ENCODE peak calls at places on chromosomes 11 and 22, in eight cellular contexts. E is HepG2, J is HCT116, M is upper lobe of left lung, Z is GM12878, O is GM23338, S is K562, X is Panc1. Y is an unnamed sample.

GRCh38 chr11:35418282-35418846 is 994 bp downstream of the SLC1A2 start:
- ATAC-seq in X (peak; percentile 71), M (no peak), S (no peak), Z (no peak), E (no peak), O (peak; percentile 67), J (no peak), Y (no peak)

GRCh38 chr11:78168539-78169477 is 19.6 kb downstream of the KCTD21 start:
- ATAC-seq in Z (no peak), J (no peak), E (peak; percentile 49), O (no peak), S (peak; percentile 54), X (no peak), M (peak; percentile 95), Y (peak; percentile 93)

GRCh38 chr11:77038825-77039326 is 4.7 kb downstream of the B3GNT6 start:
- ATAC-seq in X (peak; percentile 74), Z (peak; percentile 75), J (peak; percentile 13), M (peak; percentile 24), S (no peak), O (no peak), E (no peak), Y (no peak)

GRCh38 chr11:96267490-96268010 is 75.4 kb downstream of the MAML2 start:
- ATAC-seq in O (no peak), M (no peak), E (no peak), S (peak; percentile 51), Z (peak; percentile 97), X (peak; percentile 39), J (no peak), Y (no peak)

GRCh38 chr22:22449819-22450218 is 58.7 kb downstream of the ZNF280B start:
- ATAC-seq in X (no peak), S (peak; percentile 28), E (no peak), Z (peak; percentile 56), O (no peak), M (no peak), J (no peak), Y (no peak)

GRCh38 chr11:64898076-64898445 is 18.9 kb downstream of the ATG2A start:
- ATAC-seq in X (no peak), J (no peak), O (no peak), S (no peak), M (no peak), E (no peak), Z (no peak), Y (no peak)

GRCh38 chr11:57288771-57289579 is 35.8 kb downstream of the TNKS1BP1 start:
- ATAC-seq in Z (no peak), E (peak; percentile 63), M (no peak), O (peak; percentile 74), X (no peak), S (peak; percentile 34), J (no peak), Y (no peak)

GRCh38 chr22:19799322-19800190 is 39.0 kb downstream of the TBX1 start:
- ATAC-seq in O (no peak), Z (no peak), M (peak; percentile 81), J (no peak), E (no peak), S (peak; percentile 29), X (peak; percentile 4), Y (peak; percentile 74)

GRCh38 chr11:22634897-22635629 is 9.4 kb upstream of the FANCF start:
- ATAC-seq in Z (peak; percentile 24), O (peak; percentile 79), X (no peak), M (no peak), E (peak; percentile 97), S (peak; percentile 40), J (no peak), Y (no peak)

GRCh38 chr11:63845305-63845704 is 6.4 kb downstream of the MARK2 start:
- ATAC-seq in O (peak; percentile 5), M (peak; percentile 44), Z (no peak), J (no peak), E (peak; percentile 24), X (no peak), S (peak; percentile 35), Y (no peak)

GRCh38 chr11:95455228-95455627 is 224.2 kb upstream of the SESN3 start:
- ATAC-seq in S (no peak), M (no peak), X (no peak), J (no peak), Z (peak; percentile 44), O (no peak), E (no peak), Y (no peak)

GRCh38 chr11:101915811-101916291 is 471 bp downstream of the ANGPTL5 start:
- ATAC-seq in M (peak; percentile 74), E (peak; percentile 24), O (no peak), J (no peak), X (peak; percentile 23), S (no peak), Z (peak; percentile 74), Y (no peak)

GRCh38 chr11:29934115-29934638 is 82.7 kb downstream of the KCNA4 start:
- ATAC-seq in O (no peak), S (no peak), J (no peak), Z (no peak), X (no peak), E (no peak), M (peak; percentile 10), Y (no peak)

GRCh38 chr22:26292667-26292995 is 123.4 kb downstream of the SEZ6L start:
- ATAC-seq in Z (no peak), E (no peak), X (no peak), M (no peak), O (no peak), S (no peak), J (no peak), Y (no peak)

GRCh38 chr22:44924724-44925123 is 85.1 kb downstream of the PHF21B start:
- ATAC-seq in X (no peak), J (no peak), S (no peak), O (no peak), E (no peak), Z (no peak), M (no peak), Y (no peak)

GRCh38 chr11:11037162-11037732 is 179.4 kb upstream of the ZBED5 start:
- ATAC-seq in X (peak; percentile 21), E (no peak), M (no peak), O (peak; percentile 63), J (peak; percentile 17), Z (no peak), S (no peak), Y (no peak)

GRCh38 chr22:23289851-23290724 is 109.8 kb downstream of the BCR start:
- ATAC-seq in M (peak; percentile 66), S (peak; percentile 88), Z (peak; percentile 75), J (peak; percentile 89), O (peak; percentile 88), E (peak; percentile 87), X (peak; percentile 79), Y (peak; percentile 79)

GRCh38 chr11:110349109-110349996 is 52.9 kb upstream of the RDX start:
- ATAC-seq in J (no peak), S (no peak), Z (peak; percentile 86), E (no peak), O (peak; percentile 37), M (no peak), X (peak; percentile 48), Y (no peak)

GRCh38 chr11:120686516-120686915 is 175.0 kb downstream of the GRIK4 start:
- ATAC-seq in E (no peak), Z (no peak), O (no peak), M (no peak), S (no peak), X (no peak), J (no peak), Y (no peak)

GRCh38 chr11:36449566-36450390 is 60.3 kb downstream of the TRAF6 start:
- ATAC-seq in J (no peak), Z (peak; percentile 84), M (peak; percentile 44), O (no peak), E (peak; percentile 59), S (no peak), X (no peak), Y (no peak)

GRCh38 chr11:36452231-36452630 is 57.8 kb downstream of the TRAF6 start:
- ATAC-seq in Z (no peak), S (no peak), X (no peak), O (no peak), J (no peak), M (no peak), E (no peak), Y (no peak)

GRCh38 chr11:36450391-36450714 is 59.7 kb downstream of the TRAF6 start:
- ATAC-seq in Z (peak; percentile 46), S (no peak), M (no peak), O (no peak), E (peak; percentile 22), X (no peak), J (no peak), Y (no peak)

GRCh38 chr11:36451681-36452080 is 58.4 kb downstream of the TRAF6 start:
- ATAC-seq in S (no peak), E (no peak), J (no peak), O (no peak), M (no peak), Z (no peak), X (no peak), Y (no peak)

DNA sequence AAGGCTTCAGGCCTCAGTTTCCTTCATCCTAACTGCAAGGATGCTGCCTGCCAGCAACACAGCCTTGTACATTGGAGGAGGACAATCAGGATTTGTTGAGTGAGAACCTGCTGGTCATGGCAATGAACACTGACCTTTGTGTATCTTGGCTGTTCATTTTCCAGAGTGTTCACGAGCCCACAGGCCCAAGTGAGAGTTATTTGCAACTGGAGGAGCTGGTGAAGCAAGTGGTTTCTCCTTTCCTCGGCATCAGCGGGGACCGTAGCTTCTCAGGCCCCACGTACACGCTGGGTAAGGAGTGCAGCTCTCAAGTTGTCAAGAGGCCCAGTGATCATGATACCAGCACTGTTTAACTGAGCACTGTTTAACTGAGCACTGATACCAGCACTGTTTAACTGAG is 59.0 kb downstream of the TRAF6 start:
- ATAC-seq in E (no peak), O (no peak), M (no peak), X (no peak), J (no peak), Z (no peak), S (no peak), Y (no peak)
- H3K4me1 ChIP-seq in E (peaks cover 23% of the 10 kb centered on the region), O (peaks cover 14% of the 10 kb centered on the region), M (peaks cover 32% of the 10 kb centered on the region), X (no peaks in the 10 kb centered on the region), J (peaks cover 19% of the 10 kb centered on the region), Z (peaks cover 12% of the 10 kb centered on the region), S (peaks cover 13% of the 10 kb centered on the region), Y (peaks cover 2% of the 10 kb centered on the region)

GRCh38 chr11:853682-854448 is 11.2 kb downstream of the TSPAN4 start:
- ATAC-seq in E (no peak), X (no peak), Z (peak; percentile 21), O (no peak), M (no peak), S (no peak), J (no peak), Y (no peak)
- TF ChIP-seq CTCF in E (no peak), X (no peak), Z (no peak), O (no peak), M (no peak), S (no peak), J (no peak), Y (no peak)

GRCh38 chr11:82986491-82986890 is 85.0 kb downstream of the DDIAS start:
- ATAC-seq in M (no peak), X (no peak), E (no peak), Z (no peak), J (no peak), S (no peak), O (no peak), Y (no peak)
- TF ChIP-seq POLR2AphosphoS5 in M (no peak), X (no peak), E (no peak), Z (no peak), J (no peak), S (no peak), O (no peak), Y (no peak)

DNA sequence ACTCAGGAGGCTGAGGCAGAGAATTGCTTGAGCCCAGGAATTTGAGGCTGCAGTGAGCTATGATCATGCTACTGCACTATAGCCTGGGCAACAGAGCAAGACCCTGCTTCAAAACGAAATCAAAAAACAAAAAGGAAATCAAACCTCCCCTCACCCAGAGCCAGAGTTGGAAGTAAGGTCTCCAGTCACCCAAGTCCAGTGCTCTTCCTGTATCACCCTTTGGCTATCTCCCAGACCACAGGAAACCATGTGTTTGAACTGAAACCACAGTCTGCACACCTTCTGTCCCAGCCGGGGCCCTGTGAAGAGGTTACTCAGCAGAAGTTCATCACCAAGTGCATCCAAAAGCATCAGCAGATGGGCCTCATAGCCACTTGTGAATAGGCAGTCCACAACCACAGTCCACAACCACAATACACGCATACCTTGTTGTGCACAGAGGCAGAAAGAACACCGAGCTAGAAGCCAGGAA is 4.6 kb downstream of the MYH9 start:
- ATAC-seq in J (no peak), S (no peak), M (no peak), E (no peak), X (no peak), O (no peak), Z (peak; percentile 11), Y (no peak)
- H3K4me1 ChIP-seq in J (peaks cover 73% of the 10 kb centered on the region), S (peaks cover 19% of the 10 kb centered on the region), M (peaks cover 74% of the 10 kb centered on the region), E (peaks cover 42% of the 10 kb centered on the region), X (peaks cover 41% of the 10 kb centered on the region), O (peaks cover 51% of the 10 kb centered on the region), Z (peaks cover 42% of the 10 kb centered on the region), Y (peaks cover 52% of the 10 kb centered on the region)

Y was measured in gastroesophageal sphincter.